ENCODE peak calls at places on chromosomes 11 and 22, in seven cellular contexts. T is mesendoderm, X is H9, I is IMR-90, O is trophoblast cell, A is mesenchymal stem cell, H is H1. U is an unnamed sample.

GRCh38 chr11:32706985-32707736 is 87.3 kb downstream of the CCDC73 start:
- DNase-seq in O (peak; percentile 34), X (no peak), T (no peak), A (peak; percentile 63), H (no peak), I (peak; percentile 82), U (no peak)

GRCh38 chr11:44780940-44781631 is 54.3 kb downstream of the TSPAN18 start:
- DNase-seq in H (no peak), O (no peak), X (peak; percentile 22), T (peak; percentile 54), A (peak; percentile 66), I (peak; percentile 50), U (no peak)

GRCh38 chr11:122020902-122021301 is 95.1 kb downstream of the BLID start:
- DNase-seq in I (peak; percentile 33), X (no peak), A (peak; percentile 42), O (no peak), T (no peak), H (no peak), U (no peak)

GRCh38 chr11:30749268-30749667 is 163.1 kb upstream of the MPPED2 start:
- DNase-seq in X (no peak), I (no peak), O (no peak), H (no peak), T (peak; percentile 31), A (no peak), U (no peak)

GRCh38 chr22:32037236-32037635 is 5.8 kb upstream of the SLC5A1 start:
- DNase-seq in T (no peak), X (no peak), I (no peak), O (peak; percentile 91), A (no peak), H (no peak), U (no peak)

GRCh38 chr11:116603783-116604323 is 168.9 kb downstream of the BUD13 start:
- DNase-seq in T (no peak), A (no peak), O (no peak), X (no peak), H (no peak), I (no peak), U (no peak)

GRCh38 chr11:78834886-78835285 is 260.2 kb upstream of the NARS2 start:
- DNase-seq in O (no peak), I (no peak), T (no peak), H (no peak), X (no peak), A (no peak), U (no peak)

GRCh38 chr11:22725079-22725478 is 58.7 kb downstream of the GAS2 start:
- DNase-seq in H (no peak), I (peak; percentile 1), X (no peak), O (peak; percentile 10), A (no peak), T (no peak), U (no peak)

GRCh38 chr11:1598816-1599215 is 722 bp upstream of the KRTAP5-2 start:
- DNase-seq in H (no peak), A (no peak), I (no peak), X (no peak), O (no peak), T (no peak), U (no peak)

GRCh38 chr11:116782728-116783127 is 5.1 kb downstream of the ZPR1 start:
- DNase-seq in I (peak; percentile 50), X (no peak), T (no peak), O (no peak), A (peak; percentile 41), H (no peak), U (no peak)

GRCh38 chr11:121140369-121140768 is 39.3 kb downstream of the TECTA start:
- DNase-seq in H (no peak), A (no peak), I (no peak), T (no peak), X (no peak), O (no peak), U (no peak)

GRCh38 chr22:44707178-44707577 is 5.2 kb downstream of the PRR5 start:
- DNase-seq in O (peak; percentile 19), X (no peak), H (no peak), I (no peak), A (no peak), T (no peak), U (no peak)

GRCh38 chr11:28822596-28822995 is 714.4 kb downstream of the METTL15 start:
- DNase-seq in X (no peak), A (no peak), H (no peak), O (no peak), T (no peak), I (peak; percentile 17), U (no peak)

GRCh38 chr11:66100272-66101037 is 30.4 kb downstream of the PACS1 start:
- DNase-seq in I (no peak), H (no peak), X (no peak), T (no peak), O (no peak), A (no peak), U (no peak)

GRCh38 chr11:46914363-46914762 is 4.0 kb downstream of the LRP4 start:
- DNase-seq in H (no peak), O (no peak), I (peak; percentile 75), X (no peak), T (peak; percentile 83), A (peak; percentile 87), U (no peak)

GRCh38 chr11:91981995-91982394 is 242.6 kb upstream of the FAT3 start:
- DNase-seq in A (peak; percentile 79), T (no peak), H (no peak), I (peak; percentile 88), O (no peak), X (no peak), U (no peak)

GRCh38 chr11:113531575-113532451 is 56.6 kb upstream of the DRD2 start:
- DNase-seq in O (no peak), H (no peak), X (no peak), A (no peak), T (no peak), I (no peak), U (no peak)

GRCh38 chr22:44392446-44392921 is 79.7 kb upstream of the SHISAL1 start:
- DNase-seq in O (no peak), T (no peak), A (no peak), X (peak; percentile 21), H (peak; percentile 38), I (peak; percentile 11), U (no peak)

GRCh38 chr11:33953289-33953688 is 61.4 kb upstream of the LMO2 start:
- DNase-seq in X (no peak), T (no peak), H (no peak), I (no peak), O (no peak), A (no peak), U (no peak)

GRCh38 chr11:19558189-19558986 is 154.2 kb upstream of the NAV2 start:
- DNase-seq in A (no peak), T (no peak), H (no peak), O (no peak), I (no peak), X (no peak), U (no peak)

GRCh38 chr11:110835103-110835502 is 122.9 kb upstream of the ARHGAP20 start:
- DNase-seq in H (no peak), I (no peak), A (no peak), T (no peak), O (no peak), X (no peak), U (no peak)

GRCh38 chr11:64306876-64307622 is 1.7 kb downstream of the ESRRA start:
- DNase-seq in O (no peak), H (no peak), T (no peak), X (no peak), I (no peak), A (no peak), U (no peak)

GRCh38 chr22:37167981-37168647 is 18.4 kb upstream of the IL2RB start:
- DNase-seq in T (no peak), I (no peak), A (no peak), X (no peak), O (peak; percentile 54), H (no peak), U (no peak)

GRCh38 chr11:10322830-10323792 is 18.2 kb downstream of the ADM start:
- DNase-seq in X (no peak), I (peak; percentile 93), H (no peak), O (peak; percentile 98), T (peak; percentile 81), A (peak; percentile 95), U (no peak)

GRCh38 chr22:32202539-32203180 is 2.2 kb downstream of the RFPL2 start:
- DNase-seq in O (peak; percentile 56), T (peak; percentile 80), I (peak; percentile 22), H (peak; percentile 59), A (peak; percentile 14), X (peak; percentile 73), U (peak; percentile 37)

GRCh38 chr22:39308614-39309363 is 10.6 kb downstream of the RPL3 start:
- DNase-seq in A (peak; percentile 95), O (peak; percentile 95), H (no peak), X (peak; percentile 43), I (peak; percentile 96), T (peak; percentile 86), U (no peak)

GRCh38 chr22:38941488-38941987 is 15.9 kb upstream of the APOBEC3A start:
- DNase-seq in X (no peak), O (peak; percentile 44), T (no peak), A (no peak), I (no peak), H (no peak), U (no peak)

GRCh38 chr11:11400121-11400520 is 47.1 kb upstream of the CSNK2A3 start:
- DNase-seq in X (no peak), O (no peak), T (no peak), H (no peak), I (no peak), A (no peak), U (no peak)

GRCh38 chr11:100851129-100851528 is 164.0 kb downstream of the ARHGAP42 start:
- DNase-seq in I (peak; percentile 82), A (no peak), T (no peak), X (no peak), H (no peak), O (peak; percentile 84), U (no peak)

GRCh38 chr22:37471721-37472417 is 14.3 kb downstream of the MFNG start:
- DNase-seq in O (no peak), T (no peak), I (no peak), X (no peak), H (no peak), A (no peak), U (no peak)

GRCh38 chr11:125675196-125675595 is 5.5 kb downstream of the ACRV1 start:
- DNase-seq in O (no peak), X (no peak), T (no peak), A (no peak), H (no peak), I (peak; percentile 67), U (no peak)
- H3K18ac ChIP-seq in O (no peak overlapping the region), X (no peak overlapping the region), T (no peak overlapping the region), A (no peak overlapping the region), H (no peak overlapping the region), I (peak overlapping the region; percentile 75), U (no peak overlapping the region)

GRCh38 chr22:42296381-42296853 is 26.0 kb upstream of the TCF20 start:
- DNase-seq in X (no peak), I (no peak), H (no peak), A (no peak), T (no peak), O (no peak), U (no peak)
- H3K18ac ChIP-seq in X (no peak overlapping the region), I (no peak overlapping the region), H (no peak overlapping the region), A (no peak overlapping the region), T (no peak overlapping the region), O (no peak overlapping the region), U (no peak overlapping the region)

GRCh38 chr11:70191495-70192140 is 11.5 kb upstream of the FADD start:
- DNase-seq in A (peak; percentile 63), I (peak; percentile 49), O (peak; percentile 88), X (peak; percentile 91), T (peak; percentile 77), H (peak; percentile 97), U (peak; percentile 70)
- H3K18ac ChIP-seq in A (no peak overlapping the region), I (no peak overlapping the region), O (no peak overlapping the region), X (no peak overlapping the region), T (no peak overlapping the region), H (no peak overlapping the region), U (no peak overlapping the region)

GRCh38 chr22:23045461-23045860 is 24.9 kb upstream of the GNAZ start:
- DNase-seq in H (no peak), X (no peak), T (no peak), I (no peak), O (no peak), A (no peak), U (no peak)
- H3K18ac ChIP-seq in H (no peak overlapping the region), X (no peak overlapping the region), T (no peak overlapping the region), I (no peak overlapping the region), O (no peak overlapping the region), A (no peak overlapping the region), U (no peak overlapping the region)